ENCODE peak calls at places on chromosome 13, in five cellular contexts. X, Q, K, I and C are unnamed samples.

GRCh38 chr13:30308548-30308947 is 1.2 kb upstream of the KATNAL1 start:
- DNase-seq in X (no peak), Q (no peak), K (no peak), I (no peak), C (no peak)

GRCh38 chr13:30835442-30835841 is 70.6 kb upstream of the MEDAG start:
- DNase-seq in X (no peak), Q (no peak), K (no peak), I (no peak), C (no peak)

GRCh38 chr13:109751477-109751876 is 34.9 kb downstream of the IRS2 start:
- DNase-seq in X (no peak), Q (no peak), K (no peak), I (no peak), C (no peak)

GRCh38 chr13:94028234-94029145 is 451.0 kb downstream of the DCT start:
- DNase-seq in X (no peak), Q (no peak), K (no peak), I (no peak), C (no peak)

GRCh38 chr13:97263160-97263559 is 41.0 kb downstream of the MBNL2 start:
- DNase-seq in X (no peak), Q (no peak), K (no peak), I (no peak), C (no peak)

GRCh38 chr13:41458939-41459753 is 1.8 kb downstream of the RGCC start:
- DNase-seq in X (no peak), Q (no peak), K (peak), I (no peak), C (no peak)

GRCh38 chr13:35857769-35858168 is 273.4 kb downstream of the DCLK1 start:
- DNase-seq in X (no peak), Q (no peak), K (no peak), I (peak), C (no peak)

GRCh38 chr13:58574791-58575190 is 943.2 kb downstream of the PCDH17 start:
- DNase-seq in X (no peak), Q (no peak), K (no peak), I (no peak), C (no peak)

GRCh38 chr13:64083396-64083795 is 2667.7 kb upstream of the PCDH20 start:
- DNase-seq in X (no peak), Q (no peak), K (no peak), I (no peak), C (no peak)

GRCh38 chr13:111387026-111387871 is 66.8 kb downstream of the TEX29 start:
- DNase-seq in X (no peak), Q (no peak), K (no peak), I (peak), C (peak)

GRCh38 chr13:108859202-108860012 is 230.0 kb downstream of the MYO16 start:
- DNase-seq in X (no peak), Q (no peak), K (no peak), I (no peak), C (no peak)

GRCh38 chr13:100828226-100828625 is 153.6 kb upstream of the TMTC4 start:
- DNase-seq in X (no peak), Q (no peak), K (no peak), I (no peak), C (no peak)

GRCh38 chr13:39684531-39685137 is 29.2 kb downstream of the COG6 start:
- DNase-seq in X (no peak), Q (no peak), K (no peak), I (no peak), C (no peak)

GRCh38 chr13:23447927-23448326 is 14.4 kb upstream of the SACS start:
- DNase-seq in X (no peak), Q (no peak), K (no peak), I (no peak), C (no peak)

GRCh38 chr13:109764474-109765292 is 21.7 kb downstream of the IRS2 start:
- DNase-seq in X (no peak), Q (no peak), K (no peak), I (no peak), C (no peak)

GRCh38 chr13:28705734-28706133 is 13.0 kb downstream of the SLC46A3 start:
- DNase-seq in X (no peak), Q (no peak), K (no peak), I (no peak), C (no peak)

GRCh38 chr13:32829676-32830091 is 186.5 kb upstream of the KL start:
- DNase-seq in X (no peak), Q (no peak), K (no peak), I (no peak), C (no peak)

GRCh38 chr13:81473366-81473899 is 1132.5 kb upstream of the SPRY2 start:
- DNase-seq in X (no peak), Q (no peak), K (no peak), I (no peak), C (no peak)

GRCh38 chr13:20340759-20341161 is 108.6 kb upstream of the GJB6 start:
- DNase-seq in X (no peak), Q (no peak), K (no peak), I (no peak), C (no peak)

GRCh38 chr13:105655046-105655445 is 880.4 kb downstream of the EFNB2 start:
- DNase-seq in X (no peak), Q (no peak), K (no peak), I (no peak), C (no peak)

GRCh38 chr13:42075517-42075916 is 27.1 kb downstream of the DGKH start:
- DNase-seq in X (no peak), Q (no peak), K (no peak), I (no peak), C (no peak)

GRCh38 chr13:71801781-71802180 is 65.2 kb downstream of the DACH1 start:
- DNase-seq in X (no peak), Q (no peak), K (no peak), I (no peak), C (no peak)

GRCh38 chr13:94154362-94154761 is 325.1 kb downstream of the DCT start:
- DNase-seq in X (no peak), Q (no peak), K (no peak), I (no peak), C (peak)

GRCh38 chr13:111210945-111211469 is 95.9 kb downstream of the ARHGEF7 start:
- DNase-seq in X (no peak), Q (no peak), K (no peak), I (no peak), C (no peak)

GRCh38 chr13:59360108-59360507 is 803.6 kb downstream of the DIAPH3 start:
- DNase-seq in X (no peak), Q (no peak), K (no peak), I (no peak), C (no peak)

GRCh38 chr13:114121496-114122466 is 10.6 kb downstream of the RASA3 start:
- DNase-seq in X (peak), Q (no peak), K (no peak), I (peak), C (no peak)

GRCh38 chr13:91313103-91313502 is 34.4 kb upstream of the MIR17HG start:
- DNase-seq in X (no peak), Q (no peak), K (no peak), I (no peak), C (no peak)

GRCh38 chr13:76331948-76332712 is 554.1 kb downstream of the KCTD12 start:
- DNase-seq in X (no peak), Q (no peak), K (no peak), I (no peak), C (no peak)

GRCh38 chr13:33260168-33261098 is 25.1 kb downstream of the STARD13 start:
- DNase-seq in X (no peak), Q (no peak), K (no peak), I (no peak), C (peak)